ENCODE peak calls at places on chromosome 7, in nine cellular contexts. Y, B, D, N, G, V, W, E and U are unnamed samples.

GRCh38 chr7:16630654-16631053 is 14.9 kb downstream of the ANKMY2 start:
- DNase-seq in E (no peak), B (no peak), W (no peak), V (no peak), G (no peak), Y (peak; percentile 74), D (no peak), N (no peak), U (no peak)

GRCh38 chr7:27515933-27516332 is 146.8 kb downstream of the HIBADH start:
- DNase-seq in E (no peak), G (no peak), W (no peak), N (no peak), D (no peak), V (no peak), Y (peak; percentile 56), B (peak; percentile 13), U (no peak)

GRCh38 chr7:82323806-82324205 is 119.8 kb downstream of the CACNA2D1 start:
- DNase-seq in G (peak; percentile 38), V (no peak), D (no peak), Y (no peak), N (no peak), B (peak; percentile 6), W (no peak), E (peak; percentile 24), U (no peak)

GRCh38 chr7:39589323-39590111 is 23.3 kb downstream of the YAE1 start:
- DNase-seq in D (peak; percentile 99), W (peak; percentile 91), N (peak; percentile 23), V (no peak), G (peak; percentile 84), Y (peak; percentile 78), E (peak; percentile 87), B (peak; percentile 95), U (no peak)

GRCh38 chr7:29086545-29086944 is 59.8 kb downstream of the CPVL start:
- DNase-seq in E (no peak), Y (no peak), V (no peak), N (no peak), D (no peak), W (no peak), B (no peak), G (no peak), U (no peak)

GRCh38 chr7:7883394-7883793 is 85.2 kb upstream of the GLCCI1 start:
- DNase-seq in N (no peak), D (no peak), B (no peak), E (no peak), G (no peak), W (no peak), V (no peak), Y (no peak), U (no peak)

GRCh38 chr7:122803323-122803722 is 82.9 kb downstream of the CADPS2 start:
- DNase-seq in N (peak; percentile 40), E (peak; percentile 0), V (no peak), G (no peak), B (peak; percentile 20), D (no peak), W (no peak), Y (peak; percentile 65), U (peak; percentile 71)

GRCh38 chr7:10237306-10237705 is 736.4 kb upstream of the PHF14 start:
- DNase-seq in E (no peak), B (peak; percentile 2), V (no peak), Y (no peak), W (peak; percentile 94), D (no peak), G (no peak), N (peak; percentile 83), U (no peak)

GRCh38 chr7:6651866-6652445 is 14.8 kb downstream of the ZNF316 start:
- DNase-seq in G (no peak), D (no peak), B (no peak), W (no peak), E (no peak), N (no peak), V (peak; percentile 48), Y (no peak), U (no peak)

GRCh38 chr7:95473276-95473985 is 12.3 kb upstream of the ASB4 start:
- DNase-seq in W (no peak), V (no peak), G (no peak), B (no peak), D (no peak), N (no peak), Y (no peak), E (no peak), U (no peak)

GRCh38 chr7:134787064-134787463 is 7.6 kb downstream of the CALD1 start:
- DNase-seq in N (no peak), Y (no peak), G (no peak), D (no peak), V (no peak), B (no peak), E (peak; percentile 38), W (peak; percentile 47), U (no peak)

GRCh38 chr7:134449596-134450194 is 9.2 kb downstream of the AKR1B1 start:
- DNase-seq in W (peak; percentile 6), Y (no peak), B (no peak), N (no peak), G (peak; percentile 54), D (peak; percentile 48), V (no peak), E (peak; percentile 74), U (no peak)

GRCh38 chr7:43636093-43636492 is 53.2 kb downstream of the STK17A start:
- DNase-seq in V (no peak), E (peak; percentile 50), Y (no peak), W (no peak), N (no peak), G (peak; percentile 78), B (peak; percentile 91), D (no peak), U (no peak)

GRCh38 chr7:26813426-26813825 is 51.0 kb downstream of the SKAP2 start:
- DNase-seq in V (no peak), E (peak; percentile 6), G (peak; percentile 80), B (no peak), N (no peak), Y (no peak), W (peak; percentile 5), D (no peak), U (no peak)

GRCh38 chr7:36651404-36651803 is 72.9 kb downstream of the AOAH start:
- DNase-seq in Y (no peak), D (no peak), G (peak; percentile 84), V (no peak), W (peak; percentile 21), N (peak; percentile 36), B (peak; percentile 73), E (peak; percentile 80), U (no peak)

GRCh38 chr7:74183653-74184450 is 9.7 kb downstream of the EIF4H start:
- DNase-seq in D (peak; percentile 67), G (no peak), E (peak; percentile 33), W (no peak), B (no peak), V (peak; percentile 49), N (no peak), Y (peak; percentile 69), U (peak; percentile 52)

GRCh38 chr7:101171442-101171837 is 6.1 kb upstream of the VGF start:
- DNase-seq in V (peak; percentile 46), E (no peak), N (no peak), B (no peak), D (no peak), Y (no peak), W (no peak), G (no peak), U (no peak)

GRCh38 chr7:94284120-94284519 is 110.6 kb upstream of the COL1A2 start:
- DNase-seq in W (no peak), D (no peak), G (no peak), E (no peak), N (no peak), V (no peak), B (no peak), Y (no peak), U (no peak)

GRCh38 chr7:157523371-157523765 is 186.6 kb downstream of the DNAJB6 start:
- DNase-seq in D (no peak), Y (no peak), G (no peak), E (no peak), V (no peak), B (no peak), W (no peak), N (no peak), U (no peak)
- H3K4me2 ChIP-seq in D (no peak overlapping the region), Y (no peak overlapping the region), G (no peak overlapping the region), E (no peak overlapping the region), V (no peak overlapping the region), B (no peak overlapping the region), W (no peak overlapping the region), N (no peak overlapping the region), U (no peak overlapping the region)

GRCh38 chr7:47403341-47403866 is 178.5 kb downstream of the TNS3 start:
- DNase-seq in Y (no peak), G (no peak), N (no peak), D (no peak), B (no peak), V (no peak), W (no peak), E (no peak), U (no peak)
- H3K27me3 ChIP-seq in Y (no peaks in the 10 kb centered on the region), G (no peaks in the 10 kb centered on the region), N (no peaks in the 10 kb centered on the region), D (no peaks in the 10 kb centered on the region), B (no peaks in the 10 kb centered on the region), V (no peaks in the 10 kb centered on the region), W (no peaks in the 10 kb centered on the region), E (no peaks in the 10 kb centered on the region), U (no peaks in the 10 kb centered on the region)

GRCh38 chr7:80153446-80153845 is 18.8 kb downstream of the GNAI1 start:
- DNase-seq in G (peak; percentile 50), N (no peak), W (no peak), B (no peak), D (no peak), V (no peak), E (peak; percentile 8), Y (no peak), U (no peak)

GRCh38 chr7:80151274-80151665 is 16.6 kb downstream of the GNAI1 start:
- DNase-seq in V (no peak), G (peak; percentile 57), W (peak; percentile 87), B (peak; percentile 87), N (no peak), Y (no peak), D (no peak), E (peak; percentile 76), U (no peak)

GRCh38 chr7:80147543-80148376 is 13.1 kb downstream of the GNAI1 start:
- DNase-seq in E (peak; percentile 88), W (peak; percentile 87), G (peak; percentile 87), B (peak; percentile 71), Y (no peak), V (no peak), D (peak; percentile 80), N (no peak), U (no peak)

GRCh38 chr7:80154656-80155325 is 20.2 kb downstream of the GNAI1 start:
- DNase-seq in N (no peak), B (no peak), D (no peak), E (peak; percentile 72), Y (no peak), V (no peak), W (peak; percentile 65), G (peak; percentile 51), U (no peak)

GRCh38 chr7:80150621-80151273 is 16.1 kb downstream of the GNAI1 start:
- DNase-seq in G (peak; percentile 54), D (no peak), B (peak; percentile 91), E (peak; percentile 30), V (no peak), N (no peak), W (peak; percentile 71), Y (no peak), U (no peak)
- H3K4me3 ChIP-seq in G (no peak overlapping the region), D (no peak overlapping the region), B (no peak overlapping the region), E (no peak overlapping the region), V (no peak overlapping the region), N (no peak overlapping the region), W (no peak overlapping the region), Y (no peak overlapping the region), U (no peak overlapping the region)

DNA sequence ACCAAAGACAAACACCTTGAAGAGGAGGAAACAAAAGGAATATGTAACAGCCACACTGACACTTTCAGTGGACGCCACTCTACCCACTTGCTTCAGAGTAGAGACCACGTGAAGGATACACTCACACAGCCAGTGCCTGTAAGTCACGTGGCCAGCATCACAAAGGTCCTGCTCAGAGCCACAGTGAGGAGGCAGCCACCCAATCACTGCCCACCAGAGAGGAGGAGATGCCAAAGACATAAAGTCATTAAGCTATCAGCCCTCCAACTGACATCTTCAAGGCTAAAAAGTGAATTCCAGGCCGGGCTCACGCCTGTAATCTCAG is 39.6 kb downstream of the SLC37A3 start:
- DNase-seq in N (no peak), V (no peak), Y (no peak), E (no peak), W (no peak), B (no peak), G (no peak), D (peak; percentile 12), U (no peak)
- H3K4me2 ChIP-seq in N (no peak overlapping the region), V (no peak overlapping the region), Y (no peak overlapping the region), E (no peak overlapping the region), W (no peak overlapping the region), B (no peak overlapping the region), G (no peak overlapping the region), D (no peak overlapping the region), U (no peak overlapping the region)